ENCODE peak calls at places on chromosomes 11 and 22, in ten cellular contexts. V, O, M, D, U, G, S, F, K and Z are unnamed samples.

GRCh38 chr22:40898850-40899357 is 37.0 kb upstream of the DNAJB7 start:
- DNase-seq in F (peak; percentile 75), M (peak; percentile 40), D (peak; percentile 49), V (no peak), G (peak; percentile 67), K (peak; percentile 58), O (peak; percentile 52), S (peak; percentile 71), U (peak; percentile 36), Z (peak; percentile 78)

GRCh38 chr11:66586136-66586535 is 6.7 kb downstream of the CCDC87 start:
- DNase-seq in V (no peak), M (no peak), S (no peak), K (no peak), O (no peak), G (no peak), F (no peak), D (no peak), U (no peak), Z (no peak)

GRCh38 chr11:8247312-8247711 is 16.4 kb downstream of the LMO1 start:
- DNase-seq in U (no peak), V (peak; percentile 54), F (peak; percentile 30), S (peak; percentile 58), O (no peak), D (no peak), M (no peak), G (no peak), K (no peak), Z (no peak)

GRCh38 chr11:85551881-85552280 is 75.3 kb downstream of the DLG2 start:
- DNase-seq in G (no peak), F (no peak), S (no peak), V (no peak), D (no peak), M (no peak), O (no peak), U (no peak), K (no peak), Z (no peak)

GRCh38 chr22:44580756-44581435 is 82.9 kb upstream of the RTL6 start:
- DNase-seq in D (no peak), V (peak; percentile 22), S (no peak), F (no peak), M (no peak), U (no peak), K (no peak), O (no peak), G (no peak), Z (no peak)

GRCh38 chr11:15636520-15637065 is 521.9 kb downstream of the INSC start:
- DNase-seq in V (no peak), M (no peak), F (no peak), K (no peak), G (no peak), U (no peak), O (peak; percentile 8), S (no peak), D (no peak), Z (no peak)

GRCh38 chr22:43889366-43890253 is 2.2 kb downstream of the PNPLA5 start:
- DNase-seq in V (no peak), G (peak; percentile 46), M (no peak), U (peak; percentile 40), D (peak; percentile 44), K (no peak), S (peak; percentile 24), O (peak; percentile 21), F (no peak), Z (peak; percentile 29)

GRCh38 chr11:66115638-66116410 is 45.8 kb downstream of the PACS1 start:
- DNase-seq in D (no peak), U (peak; percentile 31), M (peak; percentile 72), F (peak; percentile 71), G (peak; percentile 20), S (no peak), V (no peak), K (no peak), O (no peak), Z (no peak)

GRCh38 chr11:126485021-126485781 is 129.7 kb downstream of the ST3GAL4 start:
- DNase-seq in D (no peak), U (no peak), O (peak; percentile 14), S (no peak), V (no peak), F (no peak), M (peak; percentile 13), G (peak; percentile 81), K (no peak), Z (peak; percentile 33)

GRCh38 chr11:3229673-3230630 is 2.3 kb downstream of the MRGPRE start:
- DNase-seq in F (no peak), O (no peak), M (no peak), G (no peak), K (no peak), S (no peak), V (no peak), D (no peak), U (no peak), Z (no peak)
- H3K4me2 ChIP-seq in F (no peak overlapping the region), O (no peak overlapping the region), M (no peak overlapping the region), G (no peak overlapping the region), K (no peak overlapping the region), S (no peak overlapping the region), V (no peak overlapping the region), D (no peak overlapping the region), U (no peak overlapping the region), Z (no peak overlapping the region)

GRCh38 chr11:3992964-3993363 is 101.6 kb upstream of the RRM1 start:
- DNase-seq in K (no peak), U (no peak), M (no peak), O (no peak), V (no peak), F (no peak), G (no peak), D (no peak), S (no peak), Z (no peak)

GRCh38 chr11:3995949-3996554 is 98.5 kb upstream of the RRM1 start:
- DNase-seq in D (no peak), S (no peak), M (peak; percentile 22), V (no peak), K (no peak), O (no peak), G (peak; percentile 42), U (no peak), F (no peak), Z (peak; percentile 42)

GRCh38 chr11:3996651-3997050 is 97.9 kb upstream of the RRM1 start:
- DNase-seq in U (no peak), V (no peak), K (no peak), S (no peak), M (no peak), D (no peak), O (no peak), F (no peak), G (no peak), Z (no peak)

GRCh38 chr11:3995307-3995706 is 99.3 kb upstream of the RRM1 start:
- DNase-seq in K (no peak), D (no peak), O (no peak), V (no peak), U (no peak), S (no peak), M (no peak), G (no peak), F (no peak), Z (no peak)

GRCh38 chr11:3994030-3994640 is 100.5 kb upstream of the RRM1 start:
- DNase-seq in M (no peak), F (no peak), K (no peak), U (no peak), V (no peak), O (peak; percentile 31), G (peak; percentile 16), S (no peak), D (peak; percentile 40), Z (peak; percentile 12)
- H3K27ac ChIP-seq in M (no peak overlapping the region), F (no peak overlapping the region), K (no peak overlapping the region), U (no peak overlapping the region), V (no peak overlapping the region), O (no peak overlapping the region), G (no peak overlapping the region), S (no peak overlapping the region), D (no peak overlapping the region), Z (no peak overlapping the region)

DNA sequence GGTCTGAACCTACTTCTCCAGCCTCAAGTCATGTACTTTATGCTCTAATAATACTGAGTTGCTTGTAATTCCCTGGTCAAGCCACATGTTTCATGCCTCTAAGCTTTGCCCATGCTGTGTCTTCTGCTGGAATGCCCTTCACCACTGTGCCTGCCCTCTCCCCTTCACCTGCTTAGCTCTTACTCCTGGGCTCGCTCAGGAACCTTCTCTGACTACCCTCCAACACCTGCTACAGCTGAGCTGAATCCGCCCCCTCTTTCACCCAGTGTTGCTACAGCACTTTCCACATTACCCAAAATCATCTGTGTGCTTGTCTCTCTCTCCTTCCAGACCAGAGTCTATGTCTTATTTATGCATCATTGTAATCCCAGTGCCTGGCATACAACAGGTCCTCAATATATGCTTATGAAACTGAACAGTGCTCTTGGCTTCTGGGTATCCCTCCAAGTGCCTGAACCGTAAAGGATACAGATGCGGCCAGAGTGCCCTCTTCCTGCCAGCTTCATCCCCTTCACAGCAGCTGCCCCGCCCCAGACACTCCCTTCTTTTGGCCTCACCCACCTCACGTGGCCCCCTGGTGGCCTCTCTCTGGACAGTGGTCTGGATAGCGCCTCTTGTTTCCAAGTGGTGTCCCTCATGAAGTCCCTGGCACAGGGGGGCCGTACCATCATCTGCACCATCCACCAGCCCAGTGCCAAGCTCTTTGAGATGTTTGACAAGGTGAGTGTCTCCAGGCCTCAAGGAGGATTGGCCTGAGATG is 7.1 kb downstream of the ABCG4 start:
- DNase-seq in F (peak; percentile 18), S (peak; percentile 67), U (peak; percentile 40), M (no peak), K (no peak), O (no peak), G (no peak), D (peak; percentile 57), V (peak; percentile 59), Z (no peak)
- TF ChIP-seq CTCF in F (peak; percentile 33), S (peak; percentile 63), U (peak; percentile 39), M (no peak), K (no peak), O (no peak), G (peak; percentile 3), D (no peak), V (peak; percentile 52), Z (no peak)

GRCh38 chr11:9285850-9286587 is 20.9 kb upstream of the DENND5A start:
- DNase-seq in V (no peak), F (no peak), O (no peak), S (no peak), G (no peak), M (no peak), U (no peak), K (no peak), D (no peak), Z (no peak)

GRCh38 chr11:9276571-9276970 is 11.4 kb upstream of the DENND5A start:
- DNase-seq in F (no peak), M (no peak), G (no peak), V (peak; percentile 18), U (no peak), O (no peak), S (no peak), D (peak; percentile 62), K (no peak), Z (no peak)

GRCh38 chr11:9277176-9277575 is 12.0 kb upstream of the DENND5A start:
- DNase-seq in K (no peak), M (no peak), O (no peak), D (no peak), V (no peak), S (no peak), G (no peak), F (no peak), U (no peak), Z (no peak)

DNA sequence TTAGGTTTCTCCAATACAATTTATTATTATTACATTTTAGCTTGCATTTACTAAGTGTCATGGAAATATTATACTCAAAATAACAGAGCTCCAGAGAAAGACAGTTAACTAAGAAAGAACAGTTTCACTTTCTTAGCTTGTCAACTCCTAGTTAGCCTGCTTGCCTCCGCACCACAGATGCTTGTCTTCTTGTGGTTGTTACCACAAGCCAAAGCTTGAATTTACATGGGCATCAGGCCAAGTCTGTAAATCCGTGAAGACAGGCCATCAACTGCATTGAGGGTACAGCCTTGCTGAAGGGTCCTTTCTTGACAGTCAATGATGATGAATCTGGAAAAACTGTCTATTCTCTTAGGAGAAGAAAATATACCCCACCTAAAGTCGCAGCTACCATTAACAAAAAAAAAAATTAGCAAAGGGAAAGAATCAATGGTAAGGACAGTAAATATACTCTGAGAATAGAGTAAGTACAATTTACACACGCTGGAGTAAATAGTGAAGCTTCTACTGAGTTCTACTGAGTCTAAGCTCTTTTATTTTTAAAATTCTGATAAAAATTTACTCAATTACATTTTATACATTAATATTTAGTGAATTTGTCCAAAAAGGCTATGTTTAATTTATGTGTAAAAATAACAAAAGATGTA is 15.6 kb upstream of the DENND5A start:
- DNase-seq in F (peak; percentile 92), V (no peak), D (no peak), S (no peak), U (no peak), G (peak; percentile 81), K (no peak), O (peak; percentile 60), M (peak; percentile 78), Z (peak; percentile 81)
- H3K4me2 ChIP-seq in F (peak overlapping the region; percentile 20), V (no peak overlapping the region), D (no peak overlapping the region), S (no peak overlapping the region), U (no peak overlapping the region), G (peak overlapping the region; percentile 72), K (no peak overlapping the region), O (peak overlapping the region; percentile 10), M (peak overlapping the region; percentile 28), Z (peak overlapping the region; percentile 19)